ENCODE peak calls at places on chromosomes 7 and 10, in five cellular contexts. I is colonic mucosa; J is anterior cingulate cortex; S is activated effector memory CD4-positive, alpha-beta T cell treated with anti-CD3 and anti-CD28 coated beads, Interleukin-2, amount 50 U/mL, for 16 hours; Z is nucleus accumbens. Y is an unnamed sample.

GRCh38 chr7:923108-924041 is 31.1 kb downstream of the ADAP1 start:
- DNase-seq in I (peak; percentile 94), J (no peak), S (peak; percentile 97), Z (no peak), Y (no peak)

GRCh38 chr7:14196555-14196954 is 207.1 kb upstream of the ETV1 start:
- DNase-seq in I (no peak), J (no peak), S (no peak), Z (no peak), Y (no peak)

GRCh38 chr10:78846770-78847169 is 222.0 kb upstream of the ZMIZ1 start:
- DNase-seq in I (no peak), J (peak; percentile 57), S (no peak), Z (no peak), Y (no peak)

GRCh38 chr7:83427929-83428328 is 221.0 kb downstream of the SEMA3E start:
- DNase-seq in I (no peak), J (no peak), S (no peak), Z (no peak), Y (no peak)

GRCh38 chr10:32577448-32577847 is 131.5 kb downstream of the CCDC7 start:
- DNase-seq in I (no peak), J (no peak), S (no peak), Z (no peak), Y (no peak)

GRCh38 chr10:63628526-63629362 is 107.5 kb downstream of the REEP3 start:
- DNase-seq in I (peak; percentile 72), J (peak; percentile 40), S (no peak), Z (peak; percentile 12), Y (no peak)

GRCh38 chr7:20199015-20199737 is 18.0 kb downstream of the MACC1 start:
- DNase-seq in I (peak; percentile 89), J (no peak), S (no peak), Z (no peak), Y (no peak)

GRCh38 chr7:138282997-138283396 is 177.1 kb upstream of the TRIM24 start:
- DNase-seq in I (no peak), J (no peak), S (no peak), Z (no peak), Y (peak; percentile 53)

GRCh38 chr10:97096327-97097153 is 89.2 kb downstream of the SLIT1 start:
- DNase-seq in I (no peak), J (no peak), S (no peak), Z (no peak), Y (no peak)

GRCh38 chr10:126787201-126787600 is 116.7 kb upstream of the C10orf90 start:
- DNase-seq in I (no peak), J (no peak), S (no peak), Z (no peak), Y (no peak)

GRCh38 chr7:99694201-99694911 is 14.6 kb upstream of the CYP3A5 start:
- DNase-seq in I (no peak), J (no peak), S (no peak), Z (no peak), Y (no peak)

GRCh38 chr10:110600487-110601101 is 33.1 kb downstream of the SMC3 start:
- DNase-seq in I (no peak), J (no peak), S (no peak), Z (no peak), Y (no peak)

GRCh38 chr7:121587454-121587853 is 191.3 kb upstream of the FAM3C start:
- DNase-seq in I (no peak), J (no peak), S (no peak), Z (no peak), Y (no peak)

GRCh38 chr7:51025668-51026067 is 243.0 kb upstream of the GRB10 start:
- DNase-seq in I (no peak), J (no peak), S (no peak), Z (no peak), Y (peak; percentile 46)

GRCh38 chr7:23529262-23529859 is 2.4 kb downstream of the TRA2A start:
- DNase-seq in I (no peak), J (no peak), S (peak; percentile 57), Z (no peak), Y (peak; percentile 62)

GRCh38 chr7:1197997-1198632 is 34.6 kb upstream of the UNCX start:
- DNase-seq in I (no peak), J (no peak), S (no peak), Z (no peak), Y (no peak)

GRCh38 chr10:86524225-86524982 is 2.8 kb upstream of the WAPL start:
- DNase-seq in I (no peak), J (no peak), S (no peak), Z (no peak), Y (peak; percentile 46)

GRCh38 chr10:3136763-3137611 is 35.6 kb downstream of the PITRM1 start:
- DNase-seq in I (peak; percentile 47), J (peak; percentile 41), S (peak; percentile 60), Z (no peak), Y (no peak)

Y was measured in osteocyte.